ENCODE peak calls at places on chromosomes 3 and 15, in seven cellular contexts. One of them, this sample, is unnamed.

GRCh38 chr3:123805504-123805903 is 78.6 kb downstream of the MYLK start:
- DNase-seq in adrenal gland: no peak
- DNase-seq in lower lobe of right lung: no peak
- DNase-seq in gastrocnemius medialis: no peak
- DNase-seq in cardiac fibroblast: no peak
- DNase-seq in fibroblast of villous mesenchyme: no peak
- DNase-seq in sigmoid colon: no peak
- DNase-seq in this sample: no peak

GRCh38 chr3:99882436-99883137 is 64.9 kb downstream of the CMSS1 start:
- DNase-seq in adrenal gland: no peak
- DNase-seq in lower lobe of right lung: no peak
- DNase-seq in gastrocnemius medialis: no peak
- DNase-seq in cardiac fibroblast: no peak
- DNase-seq in fibroblast of villous mesenchyme: no peak
- DNase-seq in sigmoid colon: no peak
- DNase-seq in this sample: no peak

GRCh38 chr3:193545304-193545703 is 9.4 kb downstream of the ATP13A4 start:
- DNase-seq in adrenal gland: no peak
- DNase-seq in lower lobe of right lung: no peak
- DNase-seq in gastrocnemius medialis: no peak
- DNase-seq in cardiac fibroblast: no peak
- DNase-seq in fibroblast of villous mesenchyme: no peak
- DNase-seq in sigmoid colon: no peak
- DNase-seq in this sample: no peak

GRCh38 chr3:50256978-50257890 is 11.7 kb upstream of the SEMA3B start:
- DNase-seq in adrenal gland: no peak
- DNase-seq in lower lobe of right lung: no peak
- DNase-seq in gastrocnemius medialis: no peak
- DNase-seq in cardiac fibroblast: peak
- DNase-seq in fibroblast of villous mesenchyme: peak
- DNase-seq in sigmoid colon: no peak
- DNase-seq in this sample: no peak

GRCh38 chr3:128404276-128405062 is 62.2 kb downstream of the DNAJB8 start:
- DNase-seq in adrenal gland: no peak
- DNase-seq in lower lobe of right lung: no peak
- DNase-seq in gastrocnemius medialis: no peak
- DNase-seq in cardiac fibroblast: no peak
- DNase-seq in fibroblast of villous mesenchyme: no peak
- DNase-seq in sigmoid colon: no peak
- DNase-seq in this sample: no peak

GRCh38 chr3:94615275-94616065 is 552.6 kb downstream of the NSUN3 start:
- DNase-seq in adrenal gland: no peak
- DNase-seq in lower lobe of right lung: no peak
- DNase-seq in gastrocnemius medialis: no peak
- DNase-seq in cardiac fibroblast: no peak
- DNase-seq in fibroblast of villous mesenchyme: no peak
- DNase-seq in sigmoid colon: no peak
- DNase-seq in this sample: no peak

GRCh38 chr3:20669184-20669583 is 483.2 kb upstream of the SGO1 start:
- DNase-seq in adrenal gland: peak
- DNase-seq in lower lobe of right lung: no peak
- DNase-seq in gastrocnemius medialis: no peak
- DNase-seq in cardiac fibroblast: peak
- DNase-seq in fibroblast of villous mesenchyme: no peak
- DNase-seq in sigmoid colon: no peak
- DNase-seq in this sample: peak

GRCh38 chr15:99979371-99979770 is 246.1 kb upstream of the LYSMD4 start:
- DNase-seq in adrenal gland: no peak
- DNase-seq in lower lobe of right lung: no peak
- DNase-seq in gastrocnemius medialis: no peak
- DNase-seq in cardiac fibroblast: no peak
- DNase-seq in fibroblast of villous mesenchyme: no peak
- DNase-seq in sigmoid colon: no peak
- DNase-seq in this sample: no peak

GRCh38 chr15:45091161-45091560 is 22.8 kb downstream of the DUOX2 start:
- DNase-seq in adrenal gland: no peak
- DNase-seq in lower lobe of right lung: no peak
- DNase-seq in gastrocnemius medialis: no peak
- DNase-seq in cardiac fibroblast: peak
- DNase-seq in fibroblast of villous mesenchyme: peak
- DNase-seq in sigmoid colon: no peak
- DNase-seq in this sample: no peak

GRCh38 chr3:192845196-192845855 is 72.3 kb downstream of the MB21D2 start:
- DNase-seq in adrenal gland: no peak
- DNase-seq in lower lobe of right lung: no peak
- DNase-seq in gastrocnemius medialis: no peak
- DNase-seq in cardiac fibroblast: no peak
- DNase-seq in fibroblast of villous mesenchyme: no peak
- DNase-seq in sigmoid colon: no peak
- DNase-seq in this sample: no peak

GRCh38 chr3:168248383-168249047 is 152.8 kb upstream of the GOLIM4 start:
- DNase-seq in adrenal gland: no peak
- DNase-seq in lower lobe of right lung: no peak
- DNase-seq in gastrocnemius medialis: no peak
- DNase-seq in cardiac fibroblast: peak
- DNase-seq in fibroblast of villous mesenchyme: peak
- DNase-seq in sigmoid colon: no peak
- DNase-seq in this sample: no peak

GRCh38 chr3:11514191-11514770 is 129.4 kb downstream of the VGLL4 start:
- DNase-seq in adrenal gland: peak
- DNase-seq in lower lobe of right lung: no peak
- DNase-seq in gastrocnemius medialis: peak
- DNase-seq in cardiac fibroblast: peak
- DNase-seq in fibroblast of villous mesenchyme: peak
- DNase-seq in sigmoid colon: peak
- DNase-seq in this sample: peak

GRCh38 chr3:132605374-132605792 is 8.3 kb downstream of the ACKR4 start:
- DNase-seq in adrenal gland: no peak
- DNase-seq in lower lobe of right lung: no peak
- DNase-seq in gastrocnemius medialis: no peak
- DNase-seq in cardiac fibroblast: peak
- DNase-seq in fibroblast of villous mesenchyme: no peak
- DNase-seq in sigmoid colon: no peak
- DNase-seq in this sample: no peak

GRCh38 chr3:61043156-61043555 is 208.1 kb downstream of the FHIT start:
- DNase-seq in adrenal gland: no peak
- DNase-seq in lower lobe of right lung: no peak
- DNase-seq in gastrocnemius medialis: no peak
- DNase-seq in cardiac fibroblast: no peak
- DNase-seq in fibroblast of villous mesenchyme: no peak
- DNase-seq in sigmoid colon: no peak
- DNase-seq in this sample: no peak

GRCh38 chr3:185316740-185317407 is 46.1 kb upstream of the MAP3K13 start:
- DNase-seq in adrenal gland: no peak
- DNase-seq in lower lobe of right lung: no peak
- DNase-seq in gastrocnemius medialis: no peak
- DNase-seq in cardiac fibroblast: peak
- DNase-seq in fibroblast of villous mesenchyme: peak
- DNase-seq in sigmoid colon: no peak
- DNase-seq in this sample: no peak

GRCh38 chr15:31511707-31512310 is 185.2 kb downstream of the KLF13 start:
- DNase-seq in adrenal gland: no peak
- DNase-seq in lower lobe of right lung: no peak
- DNase-seq in gastrocnemius medialis: no peak
- DNase-seq in cardiac fibroblast: no peak
- DNase-seq in fibroblast of villous mesenchyme: no peak
- DNase-seq in sigmoid colon: no peak
- DNase-seq in this sample: no peak

GRCh38 chr3:178777718-178778411 is 241.6 kb downstream of the KCNMB2 start:
- DNase-seq in adrenal gland: no peak
- DNase-seq in lower lobe of right lung: no peak
- DNase-seq in gastrocnemius medialis: no peak
- DNase-seq in cardiac fibroblast: no peak
- DNase-seq in fibroblast of villous mesenchyme: no peak
- DNase-seq in sigmoid colon: no peak
- DNase-seq in this sample: no peak

DNA sequence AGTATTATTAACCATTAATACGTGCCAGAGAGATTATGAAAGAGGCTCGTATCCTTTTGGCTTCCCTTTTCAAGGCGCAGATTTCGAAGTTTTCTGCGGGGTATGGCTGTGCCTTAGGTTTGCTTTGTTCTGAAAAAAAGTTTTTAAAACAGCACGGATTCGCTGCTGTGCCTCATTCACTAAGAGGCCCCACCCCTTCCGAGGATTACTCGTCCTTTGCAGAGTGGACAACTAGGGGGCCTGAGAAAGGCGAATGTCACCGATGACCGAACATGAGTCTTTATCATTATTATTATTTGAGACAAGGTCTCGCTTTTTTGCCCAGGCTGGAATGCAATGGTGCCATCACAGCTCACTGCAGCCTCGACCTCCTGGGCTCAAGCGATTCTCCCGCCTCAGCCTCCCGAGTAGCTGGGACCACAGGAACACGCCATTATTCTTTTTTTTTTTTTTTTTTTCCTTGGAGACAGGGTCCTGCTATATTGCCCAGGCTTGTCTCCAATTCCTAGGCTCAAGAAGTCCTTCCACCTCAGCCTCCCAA is 684 bp upstream of the RPS27L start:
- DNase-seq in adrenal gland: peak
- DNase-seq in lower lobe of right lung: no peak
- DNase-seq in gastrocnemius medialis: peak
- DNase-seq in cardiac fibroblast: peak
- DNase-seq in fibroblast of villous mesenchyme: peak
- DNase-seq in sigmoid colon: peak
- DNase-seq in this sample: no peak
- TF ChIP-seq CTCF in adrenal gland: no peak
- TF ChIP-seq CTCF in lower lobe of right lung: peak
- TF ChIP-seq CTCF in gastrocnemius medialis: peak
- TF ChIP-seq CTCF in cardiac fibroblast: peak
- TF ChIP-seq CTCF in fibroblast of villous mesenchyme: peak
- TF ChIP-seq CTCF in sigmoid colon: no peak
- TF ChIP-seq CTCF in this sample: no peak

GRCh38 chr3:120622870-120623718 is 27.0 kb downstream of the NDUFB4 start:
- DNase-seq in adrenal gland: no peak
- DNase-seq in lower lobe of right lung: no peak
- DNase-seq in gastrocnemius medialis: no peak
- DNase-seq in cardiac fibroblast: peak
- DNase-seq in fibroblast of villous mesenchyme: peak
- DNase-seq in sigmoid colon: no peak
- DNase-seq in this sample: no peak
- TF ChIP-seq CTCF in adrenal gland: no peak
- TF ChIP-seq CTCF in lower lobe of right lung: no peak
- TF ChIP-seq CTCF in gastrocnemius medialis: peak
- TF ChIP-seq CTCF in cardiac fibroblast: peak
- TF ChIP-seq CTCF in fibroblast of villous mesenchyme: peak
- TF ChIP-seq CTCF in sigmoid colon: no peak
- TF ChIP-seq CTCF in this sample: peak

GRCh38 chr3:53885239-53885638 is 3.3 kb upstream of the ACTR8 start:
- DNase-seq in adrenal gland: no peak
- DNase-seq in lower lobe of right lung: no peak
- DNase-seq in gastrocnemius medialis: no peak
- DNase-seq in cardiac fibroblast: no peak
- DNase-seq in fibroblast of villous mesenchyme: no peak
- DNase-seq in sigmoid colon: no peak
- DNase-seq in this sample: no peak

GRCh38 chr3:53880396-53881345 is 1.3 kb downstream of the ACTR8 start:
- DNase-seq in adrenal gland: no peak
- DNase-seq in lower lobe of right lung: no peak
- DNase-seq in gastrocnemius medialis: no peak
- DNase-seq in cardiac fibroblast: peak
- DNase-seq in fibroblast of villous mesenchyme: peak
- DNase-seq in sigmoid colon: no peak
- DNase-seq in this sample: no peak

GRCh38 chr3:53883008-53883407 is 1.1 kb upstream of the ACTR8 start:
- DNase-seq in adrenal gland: no peak
- DNase-seq in lower lobe of right lung: no peak
- DNase-seq in gastrocnemius medialis: no peak
- DNase-seq in cardiac fibroblast: no peak
- DNase-seq in fibroblast of villous mesenchyme: no peak
- DNase-seq in sigmoid colon: no peak
- DNase-seq in this sample: no peak

GRCh38 chr3:53884623-53885022 is 2.7 kb upstream of the ACTR8 start:
- DNase-seq in adrenal gland: no peak
- DNase-seq in lower lobe of right lung: no peak
- DNase-seq in gastrocnemius medialis: no peak
- DNase-seq in cardiac fibroblast: no peak
- DNase-seq in fibroblast of villous mesenchyme: no peak
- DNase-seq in sigmoid colon: no peak
- DNase-seq in this sample: no peak

DNA sequence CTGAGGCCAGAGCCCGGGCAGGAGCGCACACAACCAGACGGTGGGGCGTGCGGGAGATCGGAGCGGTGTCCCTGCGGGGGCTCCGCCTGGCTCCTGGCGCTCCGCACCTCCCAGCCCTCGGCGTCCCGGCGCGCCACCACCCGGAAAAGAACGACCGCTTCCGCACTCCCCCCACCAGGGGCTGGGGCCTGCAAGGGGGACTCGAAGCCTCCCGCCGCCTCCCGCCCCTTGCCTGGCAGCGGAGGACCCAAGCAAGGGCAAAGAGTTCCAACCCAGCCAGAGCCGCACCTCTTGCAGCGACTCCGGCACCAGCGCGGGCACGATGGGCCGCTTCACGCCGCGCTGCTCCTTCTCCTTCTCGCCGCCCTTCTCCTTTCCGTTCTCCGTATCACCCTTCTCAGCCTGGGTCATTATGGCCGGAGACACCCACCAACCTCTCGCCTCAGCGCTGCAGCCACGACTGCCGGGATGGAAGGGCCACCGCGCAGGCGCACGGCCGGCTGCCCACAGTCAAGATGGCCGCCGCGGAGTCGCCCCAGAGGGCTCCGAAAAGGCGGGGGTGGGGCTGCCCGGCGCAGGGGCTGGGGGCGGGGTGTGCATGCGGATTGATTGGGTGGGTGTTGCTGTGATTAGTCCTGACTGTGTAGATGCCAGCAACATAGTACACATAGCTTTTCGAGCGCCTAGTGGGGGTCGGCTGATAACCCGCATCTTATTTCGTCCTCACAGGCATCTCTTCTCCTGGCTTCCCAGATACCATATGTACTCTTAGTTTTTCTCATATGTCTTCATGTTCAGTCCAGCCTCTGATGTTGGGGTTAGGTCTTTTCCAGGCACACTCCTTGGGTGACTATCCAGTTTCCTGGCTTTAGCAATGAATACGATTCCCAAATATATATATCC is at the start of gene ACTR8:
- DNase-seq in adrenal gland: peak
- DNase-seq in lower lobe of right lung: peak
- DNase-seq in gastrocnemius medialis: peak
- DNase-seq in cardiac fibroblast: peak
- DNase-seq in fibroblast of villous mesenchyme: peak
- DNase-seq in sigmoid colon: peak
- DNase-seq in this sample: peak
- TF ChIP-seq CTCF in adrenal gland: peak
- TF ChIP-seq CTCF in lower lobe of right lung: peak
- TF ChIP-seq CTCF in gastrocnemius medialis: peak
- TF ChIP-seq CTCF in cardiac fibroblast: peak
- TF ChIP-seq CTCF in fibroblast of villous mesenchyme: peak
- TF ChIP-seq CTCF in sigmoid colon: no peak
- TF ChIP-seq CTCF in this sample: no peak

GRCh38 chr3:34382859-34383258 is 584.4 kb downstream of the PDCD6IP start:
- DNase-seq in adrenal gland: no peak
- DNase-seq in lower lobe of right lung: no peak
- DNase-seq in gastrocnemius medialis: no peak
- DNase-seq in cardiac fibroblast: no peak
- DNase-seq in fibroblast of villous mesenchyme: no peak
- DNase-seq in sigmoid colon: no peak
- DNase-seq in this sample: no peak

GRCh38 chr3:34388836-34389235 is 590.4 kb downstream of the PDCD6IP start:
- DNase-seq in adrenal gland: no peak
- DNase-seq in lower lobe of right lung: no peak
- DNase-seq in gastrocnemius medialis: no peak
- DNase-seq in cardiac fibroblast: no peak
- DNase-seq in fibroblast of villous mesenchyme: no peak
- DNase-seq in sigmoid colon: no peak
- DNase-seq in this sample: no peak

GRCh38 chr3:34386309-34386708 is 587.9 kb downstream of the PDCD6IP start:
- DNase-seq in adrenal gland: no peak
- DNase-seq in lower lobe of right lung: no peak
- DNase-seq in gastrocnemius medialis: no peak
- DNase-seq in cardiac fibroblast: no peak
- DNase-seq in fibroblast of villous mesenchyme: no peak
- DNase-seq in sigmoid colon: no peak
- DNase-seq in this sample: no peak

GRCh38 chr3:34387831-34388564 is 589.6 kb downstream of the PDCD6IP start:
- DNase-seq in adrenal gland: no peak
- DNase-seq in lower lobe of right lung: no peak
- DNase-seq in gastrocnemius medialis: no peak
- DNase-seq in cardiac fibroblast: no peak
- DNase-seq in fibroblast of villous mesenchyme: no peak
- DNase-seq in sigmoid colon: no peak
- DNase-seq in this sample: no peak
- TF ChIP-seq CTCF in adrenal gland: no peak
- TF ChIP-seq CTCF in lower lobe of right lung: no peak
- TF ChIP-seq CTCF in gastrocnemius medialis: no peak
- TF ChIP-seq CTCF in cardiac fibroblast: no peak
- TF ChIP-seq CTCF in fibroblast of villous mesenchyme: no peak
- TF ChIP-seq CTCF in sigmoid colon: no peak
- TF ChIP-seq CTCF in this sample: no peak